ENCODE peak calls at places on chromosomes 7 and 10, in four cellular contexts. I is T-cell, L is neural crest cell, Q is CD14-positive monocyte. M is an unnamed sample.

GRCh38 chr10:94108200-94108599 is 114.5 kb downstream of the PLCE1 start:
- DNase-seq in I (no peak), L (no peak), Q (no peak), M (no peak)

GRCh38 chr7:50556247-50556976 is 8.8 kb downstream of the DDC start:
- DNase-seq in I (no peak), L (no peak), Q (no peak), M (no peak)

GRCh38 chr10:31708513-31708912 is 220.1 kb downstream of the ARHGAP12 start:
- DNase-seq in I (no peak), L (no peak), Q (no peak), M (no peak)

GRCh38 chr7:38558786-38559185 is 72.4 kb downstream of the AMPH start:
- DNase-seq in I (no peak), L (no peak), Q (no peak), M (no peak)

GRCh38 chr10:11005626-11006427 is 11.8 kb upstream of the CELF2 start:
- DNase-seq in I (no peak), L (no peak), Q (no peak), M (no peak)

GRCh38 chr7:98703916-98704315 is 86.8 kb downstream of the NPTX2 start:
- DNase-seq in I (no peak), L (no peak), Q (no peak), M (no peak)

GRCh38 chr10:110305767-110306451 is 1.2 kb upstream of the SMNDC1 start:
- DNase-seq in I (peak), L (peak), Q (peak), M (no peak)

GRCh38 chr7:132560825-132561529 is 15.3 kb downstream of the PLXNA4 start:
- DNase-seq in I (no peak), L (no peak), Q (no peak), M (no peak)

GRCh38 chr7:155785536-155785935 is 26.7 kb downstream of the SHH start:
- DNase-seq in I (no peak), L (no peak), Q (no peak), M (no peak)

GRCh38 chr7:32958046-32959025 is 1.1 kb downstream of the FKBP9 start:
- DNase-seq in I (no peak), L (no peak), Q (no peak), M (no peak)

GRCh38 chr7:131008840-131009651 is 275.0 kb upstream of the KLF14 start:
- DNase-seq in I (no peak), L (no peak), Q (no peak), M (no peak)

GRCh38 chr7:148962823-148963582 is 65.3 kb downstream of the PDIA4 start:
- DNase-seq in I (peak), L (no peak), Q (no peak), M (peak)

GRCh38 chr7:18583305-18583704 is 87.8 kb downstream of the HDAC9 start:
- DNase-seq in I (no peak), L (no peak), Q (no peak), M (no peak)

GRCh38 chr7:74051629-74052410 is 23.8 kb downstream of the ELN start:
- DNase-seq in I (no peak), L (peak), Q (no peak), M (no peak)

M was measured in T-helper 1 cell.